ENCODE peak calls at places on chromosomes 16 and 17, in four cellular contexts. One of them, this sample, is unnamed.

GRCh38 chr17:7014261-7014994 is 2.0 kb downstream of the RNASEK start:
- DNase-seq in DMS 273 treated with DMSO at 0.1 percent for 48 hours: peak
- DNase-seq in left kidney: peak
- DNase-seq in T-helper 17 cell: peak
- DNase-seq in this sample: peak

GRCh38 chr16:10879681-10880589 is 2.9 kb downstream of the CIITA start:
- DNase-seq in T-helper 17 cell: no peak
- DNase-seq in left kidney: no peak
- DNase-seq in DMS 273 treated with DMSO at 0.1 percent for 48 hours: no peak
- DNase-seq in this sample: no peak

GRCh38 chr17:921161-921560 is 58.4 kb downstream of the NXN start:
- DNase-seq in left kidney: no peak
- DNase-seq in DMS 273 treated with DMSO at 0.1 percent for 48 hours: no peak
- DNase-seq in T-helper 17 cell: no peak
- DNase-seq in this sample: no peak

GRCh38 chr17:39073916-39074315 is 77.5 kb downstream of the PLXDC1 start:
- DNase-seq in T-helper 17 cell: no peak
- DNase-seq in left kidney: no peak
- DNase-seq in DMS 273 treated with DMSO at 0.1 percent for 48 hours: no peak
- DNase-seq in this sample: no peak

GRCh38 chr16:88292007-88292940 is 90.5 kb upstream of the ZNF469 start:
- DNase-seq in left kidney: no peak
- DNase-seq in DMS 273 treated with DMSO at 0.1 percent for 48 hours: no peak
- DNase-seq in T-helper 17 cell: no peak
- DNase-seq in this sample: no peak

GRCh38 chr16:86218479-86219170 is 291.7 kb upstream of the FOXF1 start:
- DNase-seq in DMS 273 treated with DMSO at 0.1 percent for 48 hours: no peak
- DNase-seq in left kidney: no peak
- DNase-seq in T-helper 17 cell: no peak
- DNase-seq in this sample: no peak

GRCh38 chr17:4607773-4608187 is 23.5 kb downstream of the SMTNL2 start:
- DNase-seq in T-helper 17 cell: no peak
- DNase-seq in left kidney: peak
- DNase-seq in DMS 273 treated with DMSO at 0.1 percent for 48 hours: no peak
- DNase-seq in this sample: no peak

GRCh38 chr16:58848662-58849002 is 114.5 kb upstream of the GOT2 start:
- DNase-seq in DMS 273 treated with DMSO at 0.1 percent for 48 hours: no peak
- DNase-seq in T-helper 17 cell: no peak
- DNase-seq in left kidney: no peak
- DNase-seq in this sample: no peak

GRCh38 chr16:70476272-70477020 is 22.1 kb downstream of the FCSK start:
- DNase-seq in left kidney: no peak
- DNase-seq in T-helper 17 cell: no peak
- DNase-seq in DMS 273 treated with DMSO at 0.1 percent for 48 hours: peak
- DNase-seq in this sample: peak

GRCh38 chr17:50558955-50559614 is 1.4 kb upstream of the CACNA1G start:
- DNase-seq in left kidney: peak
- DNase-seq in T-helper 17 cell: peak
- DNase-seq in DMS 273 treated with DMSO at 0.1 percent for 48 hours: no peak
- DNase-seq in this sample: no peak

GRCh38 chr16:9072806-9073341 is 18.6 kb upstream of the HAPSTR1 start:
- DNase-seq in left kidney: no peak
- DNase-seq in T-helper 17 cell: no peak
- DNase-seq in DMS 273 treated with DMSO at 0.1 percent for 48 hours: no peak
- DNase-seq in this sample: no peak

GRCh38 chr17:36000730-36001108 is 634 bp downstream of the CCL15 start:
- DNase-seq in T-helper 17 cell: no peak
- DNase-seq in left kidney: no peak
- DNase-seq in DMS 273 treated with DMSO at 0.1 percent for 48 hours: no peak
- DNase-seq in this sample: no peak

GRCh38 chr16:82625066-82625968 is 1.5 kb upstream of the CDH13 start:
- DNase-seq in T-helper 17 cell: no peak
- DNase-seq in left kidney: no peak
- DNase-seq in DMS 273 treated with DMSO at 0.1 percent for 48 hours: no peak
- DNase-seq in this sample: no peak

GRCh38 chr16:1184156-1184868 is 31.4 kb downstream of the CACNA1H start:
- DNase-seq in DMS 273 treated with DMSO at 0.1 percent for 48 hours: no peak
- DNase-seq in left kidney: peak
- DNase-seq in T-helper 17 cell: no peak
- DNase-seq in this sample: no peak

GRCh38 chr16:27219161-27219560 is 15.8 kb downstream of the KDM8 start:
- DNase-seq in left kidney: no peak
- DNase-seq in DMS 273 treated with DMSO at 0.1 percent for 48 hours: no peak
- DNase-seq in T-helper 17 cell: no peak
- DNase-seq in this sample: no peak

GRCh38 chr16:28876973-28877641 is 1.2 kb upstream of the ATP2A1 start:
- DNase-seq in T-helper 17 cell: no peak
- DNase-seq in left kidney: peak
- DNase-seq in DMS 273 treated with DMSO at 0.1 percent for 48 hours: no peak
- DNase-seq in this sample: no peak

GRCh38 chr17:2893422-2893914 is 97.2 kb downstream of the RAP1GAP2 start:
- DNase-seq in DMS 273 treated with DMSO at 0.1 percent for 48 hours: no peak
- DNase-seq in T-helper 17 cell: no peak
- DNase-seq in left kidney: no peak
- DNase-seq in this sample: no peak